ENCODE peak calls at places on chromosomes 16 and 17, in four cellular contexts. I is adrenal gland; N is CD8-positive, alpha-beta memory T cell; U is keratinocyte. K is an unnamed sample.

GRCh38 chr16:87332150-87332549 is 15.0 kb upstream of the C16orf95 start:
- DNase-seq in N (no peak), I (peak; percentile 80), U (no peak), K (no peak)

GRCh38 chr17:19398301-19399181 is 11.6 kb upstream of the MFAP4 start:
- DNase-seq in I (peak; percentile 74), N (no peak), U (no peak), K (no peak)

GRCh38 chr16:67773099-67773498 is 33.3 kb downstream of the RANBP10 start:
- DNase-seq in N (no peak), U (no peak), I (peak; percentile 77), K (no peak)

GRCh38 chr17:32490101-32490482 is 3.3 kb downstream of the CDK5R1 start:
- DNase-seq in I (no peak), U (no peak), N (no peak), K (no peak)

GRCh38 chr17:62916684-62917571 is 49.1 kb upstream of the TANC2 start:
- DNase-seq in I (no peak), N (no peak), U (no peak), K (no peak)

GRCh38 chr16:84928679-84929420 is 82.5 kb downstream of the ZDHHC7 start:
- DNase-seq in N (no peak), I (peak; percentile 88), U (no peak), K (no peak)

GRCh38 chr16:71526111-71526998 is at the start of gene CHST4:
- DNase-seq in I (peak; percentile 74), U (no peak), N (no peak), K (no peak)

GRCh38 chr16:1460602-1461138 is 14.2 kb downstream of the CLCN7 start:
- DNase-seq in N (no peak), I (peak; percentile 75), U (no peak), K (no peak)

GRCh38 chr16:58638148-58639036 is 8.8 kb upstream of the CNOT1 start:
- DNase-seq in U (peak; percentile 69), N (no peak), I (peak; percentile 82), K (no peak)

GRCh38 chr17:76148015-76148326 is 6.9 kb upstream of the FOXJ1 start:
- DNase-seq in U (no peak), N (no peak), I (no peak), K (no peak)

GRCh38 chr17:32755045-32755805 is 121.7 kb downstream of the MYO1D start:
- DNase-seq in I (no peak), U (peak; percentile 17), N (peak; percentile 45), K (no peak)

GRCh38 chr17:60040843-60041242 is 37.9 kb downstream of the HEATR6 start:
- DNase-seq in N (no peak), U (no peak), I (no peak), K (no peak)
- H3K4me3 ChIP-seq in N (no peak overlapping the region), U (no peak overlapping the region), I (no peak overlapping the region), K (no peak overlapping the region)

GRCh38 chr17:42409467-42410351 is 13.3 kb downstream of the CAVIN1 start:
- DNase-seq in U (no peak), N (no peak), I (peak; percentile 87), K (no peak)
- H3K4me1 ChIP-seq in U (peaks cover 70% of the 10 kb centered on the region), N (peaks cover 16% of the 10 kb centered on the region), I (peaks cover 49% of the 10 kb centered on the region), K (peaks cover 5% of the 10 kb centered on the region)

GRCh38 chr17:50558091-50558490 is 2.4 kb upstream of the CACNA1G start:
- DNase-seq in N (no peak), U (no peak), I (no peak), K (no peak)

GRCh38 chr17:50560185-50560824 is at the start of gene CACNA1G:
- DNase-seq in I (peak; percentile 93), U (peak; percentile 38), N (peak; percentile 84), K (peak; percentile 82)

GRCh38 chr17:50559674-50560184 is 786 bp upstream of the CACNA1G start:
- DNase-seq in N (no peak), U (no peak), I (peak; percentile 74), K (no peak)

GRCh38 chr17:50558581-50558954 is 1.9 kb upstream of the CACNA1G start:
- DNase-seq in U (no peak), N (no peak), I (no peak), K (no peak)

GRCh38 chr17:50558955-50559614 is 1.4 kb upstream of the CACNA1G start:
- DNase-seq in I (no peak), U (no peak), N (no peak), K (no peak)
- H3K4me3 ChIP-seq in I (no peak overlapping the region), U (peak overlapping the region; percentile 47), N (peak overlapping the region; percentile 60), K (peak overlapping the region; percentile 64)

GRCh38 chr16:66519482-66519881 is 30.4 kb downstream of the TK2 start:
- DNase-seq in U (no peak), I (no peak), N (no peak), K (no peak)
- H3K4me1 ChIP-seq in U (peaks cover 52% of the 10 kb centered on the region), I (peaks cover 84% of the 10 kb centered on the region), N (peaks cover 82% of the 10 kb centered on the region), K (peaks cover 78% of the 10 kb centered on the region)

DNA sequence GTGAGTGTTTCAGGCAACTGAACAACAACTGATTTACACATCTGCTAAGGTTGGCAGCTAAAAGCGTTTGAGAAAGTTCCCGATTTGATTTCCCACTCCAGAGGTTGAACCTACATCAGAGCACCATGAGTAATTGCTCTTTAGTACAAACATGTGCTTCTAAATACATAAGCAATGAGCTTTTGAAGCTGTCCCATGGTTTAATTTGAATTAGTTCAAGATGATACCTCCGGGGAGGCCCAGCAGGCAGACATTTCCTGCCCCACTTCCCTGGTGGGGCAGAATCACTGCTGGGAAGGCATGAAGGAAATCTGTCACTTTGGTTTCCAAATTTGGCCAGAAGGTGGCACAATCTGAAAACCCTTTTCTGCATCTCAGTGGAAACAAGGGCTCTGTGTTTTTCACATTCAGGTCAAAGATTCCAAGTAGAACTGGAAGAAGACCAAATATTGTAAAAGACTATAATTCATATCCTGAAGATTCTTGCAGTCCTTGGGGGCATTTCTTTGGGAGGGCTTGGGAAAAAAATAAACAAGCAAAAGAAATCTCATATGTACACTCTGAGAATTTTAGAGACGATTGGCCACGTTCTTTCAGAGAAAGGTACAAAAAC is 176.2 kb upstream of the FAM20A start:
- DNase-seq in I (peak; percentile 84), N (peak; percentile 23), U (no peak), K (no peak)
- H3K4me3 ChIP-seq in I (no peak overlapping the region), N (no peak overlapping the region), U (no peak overlapping the region), K (no peak overlapping the region)

GRCh38 chr17:28970879-28971278 is 19.6 kb upstream of the PHF12 start:
- DNase-seq in U (no peak), I (no peak), N (no peak), K (no peak)
- H3K4me1 ChIP-seq in U (no peaks in the 10 kb centered on the region), I (no peaks in the 10 kb centered on the region), N (no peaks in the 10 kb centered on the region), K (no peaks in the 10 kb centered on the region)

GRCh38 chr17:28718990-28719433 is 773 bp upstream of the RPL23A start:
- DNase-seq in N (no peak), I (no peak), U (no peak), K (no peak)
- H3K4me3 ChIP-seq in N (peak overlapping the region; percentile 74), I (no peak overlapping the region), U (peak overlapping the region; percentile 81), K (peak overlapping the region; percentile 81)

GRCh38 chr17:7842380-7842949 is 8.4 kb downstream of the KDM6B start:
- DNase-seq in N (peak; percentile 94), I (peak; percentile 88), U (no peak), K (peak; percentile 96)

GRCh38 chr17:7842950-7843535 is 9.0 kb downstream of the KDM6B start:
- DNase-seq in U (peak; percentile 79), N (no peak), I (peak; percentile 91), K (no peak)

GRCh38 chr17:7841309-7841621 is 7.2 kb downstream of the KDM6B start:
- DNase-seq in N (no peak), I (no peak), U (no peak), K (no peak)

GRCh38 chr17:7840875-7841274 is 6.9 kb downstream of the KDM6B start:
- DNase-seq in I (no peak), N (no peak), U (no peak), K (no peak)

DNA sequence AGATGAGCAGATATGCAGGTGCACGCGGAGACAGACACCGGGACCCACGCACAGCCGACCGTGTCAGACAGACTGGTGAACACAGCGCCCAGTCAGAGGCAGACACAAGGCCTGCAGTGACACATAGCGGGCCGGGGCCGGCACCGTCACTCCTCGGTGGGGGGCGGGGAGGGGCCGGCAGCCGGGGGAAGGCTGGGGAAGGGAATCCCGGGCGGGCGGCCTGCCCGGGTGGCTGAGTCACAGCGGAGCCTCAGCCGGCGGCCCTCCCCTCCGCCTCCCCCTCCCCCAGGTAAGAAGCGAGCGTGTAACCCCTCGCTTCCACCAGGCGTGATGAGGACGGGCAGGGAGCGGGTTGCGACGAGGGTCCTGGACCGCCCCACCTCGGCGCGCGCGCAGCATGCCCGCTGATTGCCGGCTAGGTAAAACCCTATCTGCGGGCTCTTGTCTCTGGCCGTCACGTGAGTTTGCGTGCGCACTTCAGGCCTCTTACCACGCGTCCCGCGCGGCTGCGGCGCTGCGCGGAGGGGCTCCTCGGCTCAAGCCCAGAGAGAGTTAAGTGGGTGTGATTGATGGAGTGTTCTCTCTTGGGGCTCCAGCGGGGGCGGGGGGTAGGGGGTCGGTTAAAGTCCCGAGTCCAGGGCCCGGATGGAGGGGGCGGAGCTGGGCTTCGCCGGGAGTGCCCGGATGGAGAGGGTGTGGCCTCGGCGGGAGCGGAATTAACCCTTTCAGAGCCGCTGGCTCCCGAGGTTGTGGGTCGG is 7.8 kb downstream of the KDM6B start:
- DNase-seq in N (peak; percentile 89), I (peak; percentile 97), U (no peak), K (peak; percentile 91)
- H3K4me1 ChIP-seq in N (peaks cover 58% of the 10 kb centered on the region), I (peaks cover 49% of the 10 kb centered on the region), U (peaks cover 54% of the 10 kb centered on the region), K (peaks cover 54% of the 10 kb centered on the region)

K was measured in effector memory CD4-positive, alpha-beta T cell.